ENCODE peak calls at places on chromosomes 12 and 14, in five cellular contexts. One of them, this sample, is unnamed.

GRCh38 chr12:88643685-88644084 is 63.4 kb upstream of the KITLG start:
- DNase-seq in T-helper 2 cell: no peak
- DNase-seq in stimulated activated naive CD8-positive, alpha-beta T cell treated with anti-CD3 and anti-CD28 coated beads, Interleukin-15, amount 100 ng/mL, for 72 hours: no peak
- DNase-seq in activated CD4-positive, alpha-beta memory T cell treated with anti-CD3 and anti-CD28 coated beads for 36 hours: no peak
- DNase-seq in cardiac septum: no peak
- DNase-seq in this sample: peak

GRCh38 chr12:125187780-125188741 is 122.8 kb downstream of the AACS start:
- DNase-seq in activated CD4-positive, alpha-beta memory T cell treated with anti-CD3 and anti-CD28 coated beads for 36 hours: no peak
- DNase-seq in stimulated activated naive CD8-positive, alpha-beta T cell treated with anti-CD3 and anti-CD28 coated beads, Interleukin-15, amount 100 ng/mL, for 72 hours: no peak
- DNase-seq in T-helper 2 cell: no peak
- DNase-seq in cardiac septum: no peak
- DNase-seq in this sample: no peak

GRCh38 chr12:56629459-56630179 is 507 bp downstream of the BAZ2A start:
- DNase-seq in T-helper 2 cell: peak
- DNase-seq in activated CD4-positive, alpha-beta memory T cell treated with anti-CD3 and anti-CD28 coated beads for 36 hours: peak
- DNase-seq in stimulated activated naive CD8-positive, alpha-beta T cell treated with anti-CD3 and anti-CD28 coated beads, Interleukin-15, amount 100 ng/mL, for 72 hours: peak
- DNase-seq in cardiac septum: no peak
- DNase-seq in this sample: no peak

GRCh38 chr14:58243790-58244555 is 670 bp upstream of the PSMA3 start:
- DNase-seq in T-helper 2 cell: no peak
- DNase-seq in cardiac septum: no peak
- DNase-seq in stimulated activated naive CD8-positive, alpha-beta T cell treated with anti-CD3 and anti-CD28 coated beads, Interleukin-15, amount 100 ng/mL, for 72 hours: no peak
- DNase-seq in activated CD4-positive, alpha-beta memory T cell treated with anti-CD3 and anti-CD28 coated beads for 36 hours: peak
- DNase-seq in this sample: no peak

GRCh38 chr14:101961011-101961721 is 3.2 kb upstream of the DYNC1H1 start:
- DNase-seq in stimulated activated naive CD8-positive, alpha-beta T cell treated with anti-CD3 and anti-CD28 coated beads, Interleukin-15, amount 100 ng/mL, for 72 hours: peak
- DNase-seq in cardiac septum: peak
- DNase-seq in activated CD4-positive, alpha-beta memory T cell treated with anti-CD3 and anti-CD28 coated beads for 36 hours: peak
- DNase-seq in T-helper 2 cell: peak
- DNase-seq in this sample: peak

GRCh38 chr12:104902125-104902524 is 56.0 kb downstream of the SLC41A2 start:
- DNase-seq in T-helper 2 cell: no peak
- DNase-seq in cardiac septum: no peak
- DNase-seq in stimulated activated naive CD8-positive, alpha-beta T cell treated with anti-CD3 and anti-CD28 coated beads, Interleukin-15, amount 100 ng/mL, for 72 hours: no peak
- DNase-seq in activated CD4-positive, alpha-beta memory T cell treated with anti-CD3 and anti-CD28 coated beads for 36 hours: no peak
- DNase-seq in this sample: no peak

GRCh38 chr12:570949-571794 is 92.1 kb downstream of the NINJ2 start:
- DNase-seq in stimulated activated naive CD8-positive, alpha-beta T cell treated with anti-CD3 and anti-CD28 coated beads, Interleukin-15, amount 100 ng/mL, for 72 hours: no peak
- DNase-seq in cardiac septum: no peak
- DNase-seq in activated CD4-positive, alpha-beta memory T cell treated with anti-CD3 and anti-CD28 coated beads for 36 hours: no peak
- DNase-seq in T-helper 2 cell: no peak
- DNase-seq in this sample: peak

GRCh38 chr14:31998220-31998559 is 78.9 kb upstream of the ARHGAP5 start:
- DNase-seq in T-helper 2 cell: no peak
- DNase-seq in cardiac septum: no peak
- DNase-seq in stimulated activated naive CD8-positive, alpha-beta T cell treated with anti-CD3 and anti-CD28 coated beads, Interleukin-15, amount 100 ng/mL, for 72 hours: no peak
- DNase-seq in activated CD4-positive, alpha-beta memory T cell treated with anti-CD3 and anti-CD28 coated beads for 36 hours: no peak
- DNase-seq in this sample: no peak

GRCh38 chr12:46409974-46410373 is 37.4 kb upstream of the SLC38A2 start:
- DNase-seq in stimulated activated naive CD8-positive, alpha-beta T cell treated with anti-CD3 and anti-CD28 coated beads, Interleukin-15, amount 100 ng/mL, for 72 hours: no peak
- DNase-seq in activated CD4-positive, alpha-beta memory T cell treated with anti-CD3 and anti-CD28 coated beads for 36 hours: no peak
- DNase-seq in T-helper 2 cell: no peak
- DNase-seq in cardiac septum: no peak
- DNase-seq in this sample: no peak

GRCh38 chr14:91888641-91889476 is 21.5 kb upstream of the TC2N start:
- DNase-seq in T-helper 2 cell: no peak
- DNase-seq in stimulated activated naive CD8-positive, alpha-beta T cell treated with anti-CD3 and anti-CD28 coated beads, Interleukin-15, amount 100 ng/mL, for 72 hours: no peak
- DNase-seq in activated CD4-positive, alpha-beta memory T cell treated with anti-CD3 and anti-CD28 coated beads for 36 hours: no peak
- DNase-seq in cardiac septum: no peak
- DNase-seq in this sample: no peak

GRCh38 chr14:100641274-100641860 is 54.1 kb upstream of the BEGAIN start:
- DNase-seq in activated CD4-positive, alpha-beta memory T cell treated with anti-CD3 and anti-CD28 coated beads for 36 hours: no peak
- DNase-seq in T-helper 2 cell: no peak
- DNase-seq in cardiac septum: no peak
- DNase-seq in stimulated activated naive CD8-positive, alpha-beta T cell treated with anti-CD3 and anti-CD28 coated beads, Interleukin-15, amount 100 ng/mL, for 72 hours: no peak
- DNase-seq in this sample: no peak

GRCh38 chr12:128771681-128772080 is 52.1 kb downstream of the SLC15A4 start:
- DNase-seq in stimulated activated naive CD8-positive, alpha-beta T cell treated with anti-CD3 and anti-CD28 coated beads, Interleukin-15, amount 100 ng/mL, for 72 hours: no peak
- DNase-seq in cardiac septum: no peak
- DNase-seq in activated CD4-positive, alpha-beta memory T cell treated with anti-CD3 and anti-CD28 coated beads for 36 hours: no peak
- DNase-seq in T-helper 2 cell: no peak
- DNase-seq in this sample: peak

This sample was measured in fibroblast of the conjunctiva.